ENCODE peak calls at places on chromosomes 1 and 21, in four cellular contexts. O, U, D and Q are unnamed samples. For H3K4me1, the result is how much of the 10 kb centered on the place peaks cover.

GRCh38 chr1:183764981-183765380 is 39.9 kb upstream of the RGL1 start:
- DNase-seq in D (no peak), U (no peak), O (no peak), Q (no peak)

GRCh38 chr1:118461154-118461553 is 276.1 kb upstream of the SPAG17 start:
- DNase-seq in D (no peak), U (no peak), O (no peak), Q (no peak)

GRCh38 chr21:46065215-46065992 is 32.5 kb upstream of the COL6A2 start:
- DNase-seq in D (peak), U (peak), O (peak), Q (no peak)

GRCh38 chr1:172969611-172970010 is 81.1 kb downstream of the TNFSF18 start:
- DNase-seq in D (no peak), O (no peak), U (no peak), Q (no peak)

GRCh38 chr21:36010801-36011200 is 49.5 kb downstream of the SETD4 start:
- DNase-seq in D (no peak), O (no peak), U (no peak), Q (no peak)

GRCh38 chr1:74712863-74713262 is 20.0 kb downstream of the CRYZ start:
- DNase-seq in O (no peak), D (no peak), U (no peak), Q (no peak)

GRCh38 chr1:43983253-43983904 is 4.4 kb downstream of the B4GALT2 start:
- DNase-seq in U (no peak), D (no peak), O (no peak), Q (peak)

GRCh38 chr1:214514032-214514818 is 37.2 kb downstream of the PTPN14 start:
- DNase-seq in U (no peak), D (no peak), O (no peak), Q (no peak)

GRCh38 chr1:203860396-203860951 is 925 bp upstream of the SNRPE start:
- DNase-seq in D (no peak), O (no peak), U (no peak), Q (no peak)

GRCh38 chr1:209634005-209634737 is 18.1 kb downstream of the LAMB3 start:
- DNase-seq in D (no peak), U (no peak), O (no peak), Q (no peak)

GRCh38 chr21:35256468-35256988 is 207.4 kb upstream of the RUNX1 start:
- DNase-seq in O (peak), D (peak), U (peak), Q (peak)

GRCh38 chr21:24428539-24429186 is 1178.6 kb downstream of the MRPL39 start:
- DNase-seq in U (no peak), D (no peak), O (no peak), Q (no peak)

GRCh38 chr1:53127546-53127945 is 14.9 kb downstream of the SLC1A7 start:
- DNase-seq in D (peak), U (no peak), O (no peak), Q (no peak)

GRCh38 chr1:111441573-111442192 is 7.4 kb downstream of the WDR77 start:
- DNase-seq in U (no peak), O (no peak), D (no peak), Q (no peak)

GRCh38 chr21:44405948-44406872 is 49.1 kb upstream of the LRRC3 start:
- DNase-seq in D (no peak), U (no peak), O (no peak), Q (no peak)

GRCh38 chr1:231625975-231626534 is 535 bp upstream of the DISC1 start:
- DNase-seq in D (no peak), U (no peak), O (no peak), Q (no peak)

GRCh38 chr1:53383471-53383870 is 55.6 kb upstream of the LRP8 start:
- DNase-seq in D (no peak), U (peak), O (no peak), Q (no peak)

GRCh38 chr1:149844096-149844495 is 55.3 kb upstream of the BOLA1 start:
- DNase-seq in D (no peak), U (no peak), O (no peak), Q (no peak)

GRCh38 chr1:53075761-53076163 is 13.7 kb downstream of the PODN start:
- DNase-seq in O (no peak), U (peak), D (peak), Q (peak)

GRCh38 chr1:84721152-84721551 is 30.9 kb upstream of the SSX2IP start:
- DNase-seq in D (no peak), U (no peak), O (no peak), Q (no peak)

GRCh38 chr1:10694274-10694632 is 102.2 kb downstream of the CASZ1 start:
- DNase-seq in U (no peak), D (no peak), O (no peak), Q (no peak)

GRCh38 chr1:205739348-205740160 is 10.4 kb downstream of the NUCKS1 start:
- DNase-seq in O (no peak), U (no peak), D (no peak), Q (no peak)

GRCh38 chr1:181390350-181391080 is 92.8 kb upstream of the CACNA1E start:
- DNase-seq in O (no peak), U (no peak), D (no peak), Q (no peak)

GRCh38 chr1:34057347-34057746 is 107.7 kb downstream of the CSMD2 start:
- DNase-seq in D (no peak), U (no peak), O (no peak), Q (no peak)

GRCh38 chr1:150321826-150322166 is 463 bp downstream of the PRPF3 start:
- DNase-seq in D (no peak), U (no peak), O (no peak), Q (no peak)

GRCh38 chr21:36917487-36918158 is 48.8 kb downstream of the HLCS start:
- DNase-seq in U (no peak), D (no peak), O (no peak), Q (no peak)

GRCh38 chr1:54413295-54413694 is 7.1 kb upstream of the SSBP3 start:
- DNase-seq in D (no peak), U (no peak), O (no peak), Q (no peak)

GRCh38 chr1:183040600-183040999 is 17.4 kb downstream of the LAMC1 start:
- DNase-seq in O (no peak), U (no peak), D (no peak), Q (no peak)

GRCh38 chr1:18734461-18735368 is 104.1 kb downstream of the PAX7 start:
- DNase-seq in D (peak), O (no peak), U (no peak), Q (peak)

GRCh38 chr1:11013160-11013531 is 692 bp downstream of the TARDBP start:
- DNase-seq in O (no peak), U (no peak), D (no peak), Q (no peak)

GRCh38 chr1:40630488-40631223 is 34.8 kb downstream of the RIMS3 start:
- DNase-seq in U (no peak), D (peak), O (no peak), Q (no peak)

GRCh38 chr1:226635456-226635941 is 86.9 kb downstream of the STUM start:
- DNase-seq in D (peak), U (peak), O (peak), Q (no peak)

GRCh38 chr1:119874186-119874585 is 22.1 kb downstream of the ADAM30 start:
- DNase-seq in U (no peak), D (no peak), O (no peak), Q (no peak)

GRCh38 chr1:48687271-48688045 is 89.2 kb downstream of the BEND5 start:
- DNase-seq in U (no peak), O (no peak), D (no peak), Q (no peak)

GRCh38 chr1:111989531-111990025 is at the start of gene KCND3:
- DNase-seq in O (no peak), U (peak), D (peak), Q (no peak)

GRCh38 chr1:34270181-34270580 is 93.5 kb downstream of the C1orf94 start:
- DNase-seq in U (no peak), O (no peak), D (no peak), Q (no peak)

DNA sequence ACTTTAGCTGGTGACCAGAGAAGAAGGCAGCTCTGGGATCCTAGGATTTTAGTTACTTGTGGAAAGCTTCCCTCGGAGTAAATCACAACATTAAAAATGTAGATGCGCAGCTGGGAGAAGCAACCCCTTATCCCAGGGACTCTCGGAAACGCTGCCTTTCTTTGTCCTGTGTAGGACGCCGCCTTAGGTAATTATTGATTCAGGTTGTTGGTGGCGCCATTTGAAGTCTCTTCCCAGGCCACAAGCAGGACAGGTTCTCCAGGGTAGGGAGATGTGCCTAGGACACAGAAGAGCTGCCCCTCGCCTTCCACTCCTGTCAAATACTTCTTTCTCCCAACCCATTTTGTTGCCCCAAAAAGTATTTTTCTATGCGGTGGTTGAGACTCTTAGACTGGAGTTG is 10.3 kb downstream of the SLC37A1 start:
- DNase-seq in U (peak), D (no peak), O (no peak), Q (no peak)
- H3K4me1 ChIP-seq in U (half or more), D (half or more), O (under half), Q (under half)

DNA sequence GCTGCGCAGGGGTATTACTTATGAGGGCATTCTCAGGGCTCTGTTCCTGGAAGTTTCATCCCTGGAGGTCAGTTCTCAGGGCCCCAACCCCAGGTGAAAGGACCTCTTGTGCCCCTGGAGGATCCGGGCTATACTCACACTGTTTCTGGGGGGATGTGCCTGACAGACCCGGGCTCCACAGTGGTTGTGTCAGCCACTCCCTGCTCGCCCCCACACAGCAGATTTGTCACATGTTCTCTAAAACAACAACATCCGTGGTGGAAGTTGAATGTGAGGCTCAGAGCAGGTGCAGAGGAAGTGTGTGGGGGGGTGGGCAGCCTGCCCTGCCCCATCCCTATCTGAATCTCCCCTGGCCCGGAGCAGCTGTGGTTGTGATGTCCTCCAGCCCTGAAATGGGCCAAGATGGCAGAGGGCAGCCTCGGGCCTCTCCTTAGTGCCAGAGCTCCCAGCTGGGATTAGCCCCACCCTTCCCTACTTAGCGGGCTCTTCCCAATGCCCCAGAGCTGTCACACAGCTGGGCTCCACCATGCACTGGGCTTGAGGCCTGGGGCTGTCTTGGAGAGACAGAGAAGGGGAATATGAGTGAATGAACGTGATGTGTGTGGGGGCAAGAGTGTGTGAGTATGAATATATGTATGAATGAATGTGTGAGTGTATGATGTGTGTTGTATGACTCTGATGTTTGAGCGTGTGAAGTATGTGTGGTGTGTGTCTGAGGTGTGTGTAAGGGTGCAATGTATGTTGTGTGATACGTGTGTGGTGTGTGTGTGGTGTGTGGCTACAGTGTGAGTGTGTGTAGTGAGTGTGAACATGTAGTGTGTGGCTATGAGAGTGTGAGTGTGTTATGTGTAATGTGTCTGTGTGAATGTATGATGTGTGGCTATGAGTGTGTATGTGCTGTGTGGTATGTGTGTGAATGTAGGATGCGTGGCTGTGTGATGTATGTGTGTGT is 1.5 kb upstream of the FCMR start:
- DNase-seq in O (no peak), U (peak), D (no peak), Q (no peak)
- H3K4me1 ChIP-seq in O (under half), U (under half), D (under half), Q (under half)

DNA sequence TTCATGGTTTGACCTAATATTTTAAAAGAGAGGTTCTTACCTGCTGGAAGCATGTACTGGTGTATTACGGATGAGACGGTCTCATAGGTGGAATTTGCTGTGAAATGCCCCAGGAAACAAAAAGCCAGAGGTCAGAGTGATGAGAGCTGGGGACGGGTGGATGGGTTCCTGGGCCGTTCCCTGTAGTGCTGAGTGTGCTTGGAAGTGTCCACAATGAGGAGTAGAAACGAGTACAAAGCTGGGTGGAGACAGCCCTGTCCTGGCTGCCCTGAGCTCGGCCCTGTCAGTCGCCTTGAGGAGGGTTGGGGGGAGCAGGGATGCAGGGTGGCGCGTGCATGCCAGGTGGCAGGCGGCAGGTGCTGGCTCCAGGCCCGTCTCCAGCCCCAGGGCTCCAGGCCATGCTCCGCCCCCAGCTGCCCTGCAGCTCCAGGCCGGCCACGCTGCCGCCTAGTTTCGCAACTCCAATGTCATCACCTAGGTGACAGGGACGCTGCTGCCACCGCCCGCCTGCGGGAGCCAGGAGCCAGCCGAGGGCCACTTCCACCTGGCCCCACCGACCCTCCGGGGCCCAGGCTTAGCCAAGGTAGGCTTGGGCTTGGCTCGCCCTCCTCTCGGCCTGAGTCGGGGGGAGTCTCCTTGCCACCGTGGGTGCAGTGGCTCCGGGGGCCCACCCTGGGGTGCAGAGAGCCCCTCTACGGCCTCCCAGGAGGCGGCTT is 16.4 kb downstream of the TP73 start:
- DNase-seq in D (peak), O (peak), U (peak), Q (peak)
- H3K4me1 ChIP-seq in D (under half), O (under half), U (under half), Q (under half)

DNA sequence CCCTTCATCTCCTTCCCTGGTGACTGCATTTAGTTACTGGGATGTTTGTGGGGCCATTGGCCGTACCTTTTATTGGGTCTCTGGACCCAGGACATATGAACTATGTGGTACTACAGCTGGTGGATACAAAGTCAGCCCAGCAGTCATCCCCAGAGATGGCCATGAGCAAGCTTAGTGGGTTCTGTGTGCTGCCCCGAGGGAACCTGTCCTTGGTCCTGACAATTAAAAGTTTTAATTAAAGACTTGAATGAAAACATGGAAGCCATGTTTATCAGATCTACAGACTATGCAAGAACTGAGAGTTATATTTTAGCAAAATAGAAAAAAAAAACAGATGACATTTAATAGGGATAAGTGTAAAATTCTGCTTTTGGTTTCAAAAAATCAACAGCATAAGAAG is 2.8 kb upstream of the NES start:
- DNase-seq in O (no peak), D (no peak), U (no peak), Q (no peak)
- H3K4me1 ChIP-seq in O (under half), D (under half), U (under half), Q (under half)

DNA sequence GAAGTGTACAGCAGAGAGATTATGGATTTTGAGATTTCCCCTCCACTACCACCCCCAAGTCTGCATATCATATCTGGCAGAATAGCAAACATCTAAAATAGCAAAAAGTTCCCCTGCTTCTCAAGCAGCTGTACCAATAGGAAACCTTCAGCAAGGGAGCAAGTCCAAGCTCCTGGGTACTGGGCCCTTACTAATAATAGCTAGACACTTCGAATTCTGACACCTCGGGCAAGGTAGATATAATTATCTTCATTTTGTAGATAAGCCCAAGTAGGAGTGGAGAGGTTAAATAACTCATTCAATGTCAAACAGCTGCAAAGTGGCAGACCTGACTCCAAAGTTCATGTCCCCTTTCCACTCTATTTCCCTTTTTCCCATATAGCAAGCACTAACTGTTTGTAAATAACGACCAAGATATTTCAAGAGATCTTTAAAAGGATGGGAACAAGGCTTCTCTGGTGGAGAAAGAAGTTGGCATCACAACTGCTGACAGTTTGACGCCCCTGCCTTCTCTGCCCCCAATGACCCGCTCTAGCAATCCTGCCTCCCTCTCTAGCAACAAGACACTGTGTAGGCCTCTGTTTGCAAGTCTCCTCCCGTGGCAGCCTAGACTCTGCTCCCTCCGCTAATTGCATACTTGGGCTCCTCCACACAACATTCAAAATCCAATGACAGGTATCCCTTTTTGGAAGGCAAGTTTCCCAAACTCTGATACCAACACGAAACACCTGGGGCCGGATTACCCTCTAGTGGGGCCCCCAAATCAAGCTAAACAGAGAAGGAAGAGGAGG is 18.7 kb upstream of the ADAR start:
- DNase-seq in D (no peak), U (no peak), O (no peak), Q (no peak)
- H3K4me1 ChIP-seq in D (under half), U (under half), O (under half), Q (under half)

DNA sequence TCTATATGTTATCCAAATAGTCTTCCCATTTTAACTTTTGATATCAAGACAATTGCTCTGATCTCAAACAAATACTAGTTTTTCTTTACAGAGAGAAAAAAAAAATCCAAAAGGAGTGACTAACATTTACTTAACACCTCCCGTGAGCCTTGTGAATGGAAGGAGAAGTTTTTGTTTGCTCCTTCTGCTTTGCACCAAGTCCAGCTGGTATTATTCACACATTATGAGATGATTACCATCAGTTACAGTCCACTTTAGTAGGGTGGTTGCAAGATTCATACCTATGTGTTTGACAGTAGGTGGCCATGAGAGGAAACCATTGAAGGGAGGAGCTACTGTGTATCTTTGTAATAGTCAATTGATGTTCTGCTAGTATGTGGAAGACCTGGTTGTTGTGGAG is 443.4 kb upstream of the ZP4 start:
- DNase-seq in D (no peak), O (no peak), U (no peak), Q (no peak)
- H3K4me1 ChIP-seq in D (under half), O (under half), U (under half), Q (under half)

DNA sequence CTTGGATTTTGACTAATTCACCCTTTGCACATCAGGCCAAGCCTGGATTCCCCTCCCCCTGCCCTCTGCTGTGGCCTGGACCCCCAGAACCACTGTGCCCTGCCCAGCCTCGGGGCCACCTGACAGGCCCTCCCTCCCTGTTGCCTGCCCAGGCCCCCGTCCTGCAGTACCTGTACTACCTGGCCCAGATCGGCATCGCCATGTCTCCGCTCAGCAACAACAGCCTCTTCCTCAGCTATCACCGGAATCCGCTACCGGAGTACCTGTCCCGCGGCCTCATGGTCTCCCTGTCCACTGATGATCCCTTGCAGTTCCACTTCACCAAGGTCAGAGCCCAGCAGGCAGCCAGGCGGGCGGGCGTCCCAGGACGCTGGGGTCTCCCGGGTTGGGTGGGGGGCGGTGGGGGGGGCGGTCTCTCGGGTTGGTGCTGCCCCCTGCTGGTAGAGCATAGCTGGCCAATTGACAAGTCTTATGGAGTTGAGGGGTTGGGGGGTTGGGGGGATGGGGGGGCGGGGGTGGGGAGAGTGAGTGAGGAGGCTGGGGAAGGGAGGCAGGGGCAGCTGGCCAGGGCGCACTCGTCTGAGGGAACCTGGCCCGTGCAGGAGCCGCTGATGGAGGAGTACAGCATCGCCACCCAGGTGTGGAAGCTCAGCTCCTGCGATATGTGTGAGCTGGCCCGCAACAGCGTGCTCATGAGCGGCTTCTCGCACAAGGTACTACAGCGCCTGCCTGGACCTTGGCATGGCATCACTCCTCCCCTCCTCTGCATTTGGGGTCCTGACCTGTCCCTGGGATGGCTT is 10.6 kb downstream of the AMPD2 start:
- DNase-seq in D (no peak), U (no peak), O (no peak), Q (no peak)
- H3K4me1 ChIP-seq in D (under half), U (under half), O (under half), Q (under half)